ENCODE peak calls at places on chromosomes 5 and 9, in five cellular contexts. W is tibial nerve, A is foreskin fibroblast, Q is BE2C, T is nephron progenitor cell. M is an unnamed sample.

GRCh38 chr5:64497390-64497789 is 8.4 kb upstream of the RGS7BP start:
- DNase-seq in A (peak; percentile 71), W (no peak), Q (no peak), T (no peak), M (no peak)

GRCh38 chr9:128168731-128169308 is 8.8 kb downstream of the BBLN start:
- DNase-seq in Q (no peak), W (no peak), T (no peak), A (peak; percentile 37), M (no peak)

GRCh38 chr5:126816649-126817048 is 39.7 kb downstream of the LMNB1 start:
- DNase-seq in W (no peak), Q (no peak), T (no peak), A (no peak), M (no peak)

GRCh38 chr5:190366-191035 is 794 bp upstream of the LRRC14B start:
- DNase-seq in T (no peak), Q (no peak), W (no peak), A (no peak), M (no peak)

GRCh38 chr5:135386096-135386495 is 12.9 kb downstream of the MACROH2A1 start:
- DNase-seq in T (no peak), A (peak; percentile 82), W (no peak), Q (no peak), M (no peak)

GRCh38 chr9:90107021-90107771 is 502.4 kb downstream of the GADD45G start:
- DNase-seq in W (peak; percentile 49), A (no peak), T (no peak), Q (peak; percentile 24), M (no peak)

GRCh38 chr9:93984860-93985259 is 29.7 kb upstream of the BARX1 start:
- DNase-seq in A (no peak), W (no peak), Q (no peak), T (no peak), M (no peak)

GRCh38 chr5:148732692-148733091 is 78.4 kb upstream of the HTR4 start:
- DNase-seq in W (no peak), T (no peak), Q (no peak), A (no peak), M (no peak)

GRCh38 chr9:114804504-114804903 is 1.3 kb downstream of the TNFSF15 start:
- DNase-seq in Q (no peak), W (no peak), A (peak; percentile 88), T (no peak), M (no peak)

GRCh38 chr5:1494780-1495524 is 28.8 kb downstream of the LPCAT1 start:
- DNase-seq in W (no peak), Q (no peak), A (no peak), T (no peak), M (no peak)

GRCh38 chr5:93601433-93602175 is 18.6 kb downstream of the NR2F1 start:
- DNase-seq in T (no peak), Q (no peak), A (peak; percentile 65), W (peak; percentile 49), M (no peak)

GRCh38 chr5:107812570-107813141 is 141.9 kb upstream of the EFNA5 start:
- DNase-seq in A (peak; percentile 70), W (no peak), Q (no peak), T (no peak), M (no peak)

GRCh38 chr9:84761137-84761808 is 91.7 kb downstream of the NTRK2 start:
- DNase-seq in T (no peak), A (no peak), Q (no peak), W (no peak), M (no peak)

GRCh38 chr5:127820910-127821553 is 117.8 kb downstream of the CCDC192 start:
- DNase-seq in A (peak; percentile 68), W (no peak), T (no peak), Q (no peak), M (no peak)

DNA sequence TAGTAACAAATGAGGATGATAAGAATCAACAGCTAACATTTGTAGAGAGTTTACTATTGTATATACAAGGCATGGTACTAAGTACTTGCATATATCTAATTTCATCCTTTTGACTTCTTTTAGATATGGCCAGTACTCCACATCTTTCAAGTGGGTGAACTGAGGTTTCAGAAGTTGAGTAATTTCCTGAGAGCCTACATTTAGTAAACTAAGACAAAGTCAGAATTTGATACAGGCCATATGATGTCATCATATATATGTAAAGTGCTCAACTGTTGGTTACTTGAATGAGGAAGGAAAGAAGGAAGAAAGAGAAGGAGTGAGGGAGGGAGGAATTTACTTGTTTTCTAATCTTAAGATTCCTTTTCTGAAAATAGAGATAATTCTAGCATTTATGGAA is 52.8 kb downstream of the GRIA1 start:
- DNase-seq in W (no peak), Q (no peak), T (no peak), A (no peak), M (no peak)
- TF ChIP-seq CTCF in W (no peak), Q (no peak), T (no peak), A (no peak), M (no peak)

DNA sequence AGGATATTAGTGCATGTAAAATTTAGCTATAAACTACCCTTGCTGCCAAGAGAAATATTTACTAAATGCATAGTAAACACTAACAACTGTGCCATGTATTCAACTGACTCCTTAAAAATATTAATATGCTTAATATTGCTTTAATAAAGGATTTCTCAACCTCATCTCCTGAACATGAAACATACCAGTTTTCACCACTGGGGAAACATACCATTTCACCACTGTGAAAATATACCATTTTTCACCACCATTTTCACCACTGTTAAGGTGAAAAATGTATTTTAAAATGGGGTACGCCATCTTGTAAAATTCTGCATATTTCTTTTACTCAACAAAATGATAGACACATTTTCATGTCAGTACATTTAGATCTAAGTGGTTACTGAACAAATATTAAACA is 4.5 kb downstream of the RAB14 start:
- DNase-seq in A (no peak), Q (no peak), T (no peak), W (no peak), M (no peak)
- TF ChIP-seq CTCF in A (no peak), Q (no peak), T (no peak), W (no peak), M (no peak)

GRCh38 chr5:124976086-124976485 is 229.6 kb upstream of the ZNF608 start:
- DNase-seq in Q (no peak), W (no peak), T (no peak), A (no peak), M (no peak)

GRCh38 chr5:124973613-124974130 is 227.2 kb upstream of the ZNF608 start:
- DNase-seq in W (no peak), Q (no peak), A (no peak), T (no peak), M (no peak)

GRCh38 chr5:124972703-124973102 is 226.3 kb upstream of the ZNF608 start:
- DNase-seq in Q (no peak), T (no peak), A (no peak), W (no peak), M (no peak)
- TF ChIP-seq CTCF in Q (no peak), T (no peak), A (no peak), W (no peak), M (no peak)

GRCh38 chr5:167725741-167726140 is 565.7 kb upstream of the WWC1 start:
- DNase-seq in W (no peak), T (no peak), A (no peak), Q (no peak), M (no peak)

GRCh38 chr5:167723254-167723871 is 568.1 kb upstream of the WWC1 start:
- DNase-seq in A (peak; percentile 85), W (peak; percentile 85), T (peak; percentile 82), Q (peak; percentile 65), M (peak; percentile 82)

GRCh38 chr5:167730121-167730520 is 561.3 kb upstream of the WWC1 start:
- DNase-seq in T (no peak), A (peak; percentile 81), Q (no peak), W (no peak), M (no peak)

GRCh38 chr5:167730656-167731055 is 560.8 kb upstream of the WWC1 start:
- DNase-seq in W (no peak), A (no peak), Q (no peak), T (no peak), M (no peak)

DNA sequence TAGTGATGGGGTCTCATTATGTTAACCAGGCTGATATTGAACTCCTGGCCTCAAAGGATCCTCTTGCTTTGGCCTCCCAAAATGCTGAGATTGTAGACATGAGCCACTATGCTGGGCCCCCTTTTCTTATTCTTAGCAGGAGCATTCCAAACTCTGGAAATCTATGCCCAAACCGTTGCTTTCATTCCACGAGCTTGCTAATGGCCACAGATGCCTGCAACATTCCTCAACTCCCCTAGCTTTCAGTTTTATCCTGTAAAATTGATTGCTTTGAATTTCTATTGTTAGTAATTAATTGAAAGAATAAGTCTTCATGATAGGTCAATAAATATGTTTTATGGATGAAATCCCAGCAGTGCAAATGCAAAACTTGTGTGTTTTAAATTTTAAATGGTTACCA is 564.8 kb upstream of the WWC1 start:
- DNase-seq in W (no peak), A (no peak), Q (no peak), T (no peak), M (no peak)
- TF ChIP-seq CTCF in W (no peak), A (no peak), Q (no peak), T (no peak), M (no peak)

DNA sequence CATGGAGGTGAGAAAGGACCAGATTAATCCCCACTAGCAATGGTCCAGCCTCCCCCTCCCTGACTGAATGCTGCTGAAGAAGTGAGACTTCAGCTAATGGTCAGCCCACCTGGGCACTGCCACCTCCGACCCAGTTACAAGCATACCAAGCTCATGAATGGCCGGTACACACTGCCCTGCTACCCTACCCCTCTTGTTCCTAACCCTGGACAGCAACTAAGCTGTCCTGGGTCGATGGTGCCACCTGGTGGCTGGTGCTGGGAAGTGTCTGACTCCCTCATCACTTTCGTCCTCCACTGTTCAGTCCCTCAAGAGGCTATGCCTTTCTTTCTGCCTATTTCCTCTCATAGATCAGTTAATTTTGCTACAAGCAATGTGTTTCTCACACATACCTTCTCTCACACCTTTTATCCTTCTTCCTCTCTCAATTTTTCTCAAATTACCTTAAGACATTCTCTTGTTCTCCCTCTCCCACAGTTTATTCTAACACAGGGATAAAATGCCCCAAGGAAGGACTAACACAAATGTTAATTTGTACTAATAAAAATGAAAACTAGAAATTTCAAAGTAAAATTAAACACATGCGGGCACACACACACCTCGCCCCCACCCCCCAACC is 42.4 kb downstream of the PAX5 start:
- DNase-seq in A (no peak), W (no peak), Q (peak; percentile 62), T (peak; percentile 69), M (no peak)
- TF ChIP-seq CTCF in A (peak; percentile 47), W (no peak), Q (peak; percentile 83), T (peak; percentile 58), M (no peak)